ENCODE peak calls at places on chromosome 15, in seven cellular contexts. One of them, this sample, is unnamed. For H3K9me3 and H3K36me3, the result is how much of the 10 kb centered on the place peaks cover.

GRCh38 chr15:66772967-66773873 is 71.2 kb downstream of the SMAD6 start:
- DNase-seq in tibial artery: no peak
- DNase-seq in PC-9: no peak
- DNase-seq in adrenal gland: no peak
- DNase-seq in ovary: no peak
- DNase-seq in aorta: peak
- DNase-seq in IMR-90: no peak
- DNase-seq in this sample: no peak

GRCh38 chr15:50675524-50676144 is 11.0 kb downstream of the TRPM7 start:
- DNase-seq in IMR-90: peak
- DNase-seq in aorta: no peak
- DNase-seq in adrenal gland: no peak
- DNase-seq in tibial artery: no peak
- DNase-seq in ovary: no peak
- DNase-seq in PC-9: no peak
- DNase-seq in this sample: no peak

GRCh38 chr15:60735559-60736047 is 256.7 kb upstream of the ICE2 start:
- DNase-seq in IMR-90: no peak
- DNase-seq in PC-9: no peak
- DNase-seq in tibial artery: no peak
- DNase-seq in ovary: no peak
- DNase-seq in adrenal gland: no peak
- DNase-seq in aorta: no peak
- DNase-seq in this sample: no peak

GRCh38 chr15:99087405-99087943 is 17.4 kb upstream of the SYNM start:
- DNase-seq in ovary: no peak
- DNase-seq in adrenal gland: no peak
- DNase-seq in IMR-90: no peak
- DNase-seq in PC-9: no peak
- DNase-seq in aorta: no peak
- DNase-seq in tibial artery: no peak
- DNase-seq in this sample: no peak

GRCh38 chr15:61621146-61621545 is 392.0 kb upstream of the RORA start:
- DNase-seq in PC-9: peak
- DNase-seq in tibial artery: no peak
- DNase-seq in IMR-90: no peak
- DNase-seq in adrenal gland: peak
- DNase-seq in ovary: no peak
- DNase-seq in aorta: no peak
- DNase-seq in this sample: peak

GRCh38 chr15:52262364-52262763 is 33.2 kb downstream of the MYO5C start:
- DNase-seq in tibial artery: no peak
- DNase-seq in aorta: no peak
- DNase-seq in adrenal gland: no peak
- DNase-seq in PC-9: no peak
- DNase-seq in ovary: no peak
- DNase-seq in IMR-90: no peak
- DNase-seq in this sample: no peak

GRCh38 chr15:77282333-77282732 is 137.6 kb downstream of the PEAK1 start:
- DNase-seq in IMR-90: peak
- DNase-seq in aorta: no peak
- DNase-seq in adrenal gland: peak
- DNase-seq in tibial artery: peak
- DNase-seq in ovary: no peak
- DNase-seq in PC-9: no peak
- DNase-seq in this sample: peak

GRCh38 chr15:90101130-90101968 is 919 bp downstream of the IDH2 start:
- DNase-seq in PC-9: no peak
- DNase-seq in ovary: peak
- DNase-seq in tibial artery: peak
- DNase-seq in adrenal gland: peak
- DNase-seq in aorta: peak
- DNase-seq in IMR-90: no peak
- DNase-seq in this sample: peak

GRCh38 chr15:65304393-65305143 is at the start of gene RNU5B-1:
- DNase-seq in IMR-90: peak
- DNase-seq in tibial artery: peak
- DNase-seq in ovary: peak
- DNase-seq in aorta: peak
- DNase-seq in adrenal gland: peak
- DNase-seq in PC-9: peak
- DNase-seq in this sample: peak

GRCh38 chr15:74593122-74593521 is 22.5 kb upstream of the CLK3 start:
- DNase-seq in aorta: peak
- DNase-seq in PC-9: no peak
- DNase-seq in adrenal gland: no peak
- DNase-seq in ovary: no peak
- DNase-seq in tibial artery: no peak
- DNase-seq in IMR-90: no peak
- DNase-seq in this sample: no peak

GRCh38 chr15:64460737-64461576 is 579 bp downstream of the ZNF609 start:
- DNase-seq in aorta: peak
- DNase-seq in IMR-90: peak
- DNase-seq in adrenal gland: peak
- DNase-seq in ovary: peak
- DNase-seq in PC-9: peak
- DNase-seq in tibial artery: peak
- DNase-seq in this sample: peak

GRCh38 chr15:67118808-67119207 is 53.4 kb downstream of the SMAD3 start:
- DNase-seq in PC-9: no peak
- DNase-seq in adrenal gland: no peak
- DNase-seq in ovary: no peak
- DNase-seq in aorta: peak
- DNase-seq in IMR-90: no peak
- DNase-seq in tibial artery: no peak
- DNase-seq in this sample: no peak

GRCh38 chr15:92449476-92449875 is 55.8 kb downstream of the ST8SIA2 start:
- DNase-seq in IMR-90: peak
- DNase-seq in ovary: no peak
- DNase-seq in tibial artery: no peak
- DNase-seq in aorta: no peak
- DNase-seq in adrenal gland: no peak
- DNase-seq in PC-9: no peak
- DNase-seq in this sample: no peak

GRCh38 chr15:75062706-75063105 is 39.3 kb downstream of the PPCDC start:
- DNase-seq in IMR-90: no peak
- DNase-seq in PC-9: no peak
- DNase-seq in adrenal gland: no peak
- DNase-seq in ovary: no peak
- DNase-seq in tibial artery: no peak
- DNase-seq in aorta: no peak
- DNase-seq in this sample: no peak

GRCh38 chr15:38972831-38973230 is 408.2 kb upstream of the RASGRP1 start:
- DNase-seq in IMR-90: no peak
- DNase-seq in aorta: no peak
- DNase-seq in tibial artery: no peak
- DNase-seq in ovary: no peak
- DNase-seq in adrenal gland: no peak
- DNase-seq in PC-9: no peak
- DNase-seq in this sample: no peak

GRCh38 chr15:50126072-50126471 is 7.0 kb upstream of the ATP8B4 start:
- DNase-seq in aorta: no peak
- DNase-seq in adrenal gland: no peak
- DNase-seq in ovary: no peak
- DNase-seq in PC-9: no peak
- DNase-seq in IMR-90: no peak
- DNase-seq in tibial artery: no peak
- DNase-seq in this sample: no peak

GRCh38 chr15:86001200-86001599 is 78.5 kb upstream of the AGBL1 start:
- DNase-seq in IMR-90: no peak
- DNase-seq in PC-9: no peak
- DNase-seq in adrenal gland: no peak
- DNase-seq in tibial artery: no peak
- DNase-seq in ovary: no peak
- DNase-seq in aorta: no peak
- DNase-seq in this sample: no peak

GRCh38 chr15:99844150-99844549 is 110.9 kb upstream of the LYSMD4 start:
- DNase-seq in adrenal gland: no peak
- DNase-seq in tibial artery: no peak
- DNase-seq in ovary: no peak
- DNase-seq in aorta: no peak
- DNase-seq in PC-9: no peak
- DNase-seq in IMR-90: no peak
- DNase-seq in this sample: no peak

GRCh38 chr15:40930430-40931299 is 1.5 kb downstream of the DLL4 start:
- DNase-seq in aorta: peak
- DNase-seq in ovary: peak
- DNase-seq in PC-9: no peak
- DNase-seq in adrenal gland: peak
- DNase-seq in IMR-90: peak
- DNase-seq in tibial artery: no peak
- DNase-seq in this sample: no peak

GRCh38 chr15:51757463-51757862 is 6.1 kb downstream of the TMOD2 start:
- DNase-seq in tibial artery: no peak
- DNase-seq in IMR-90: no peak
- DNase-seq in aorta: no peak
- DNase-seq in PC-9: no peak
- DNase-seq in ovary: no peak
- DNase-seq in adrenal gland: no peak
- DNase-seq in this sample: no peak

GRCh38 chr15:93239993-93240392 is 151.0 kb upstream of the RGMA start:
- DNase-seq in aorta: no peak
- DNase-seq in PC-9: no peak
- DNase-seq in ovary: no peak
- DNase-seq in tibial artery: no peak
- DNase-seq in adrenal gland: no peak
- DNase-seq in IMR-90: no peak
- DNase-seq in this sample: no peak

GRCh38 chr15:31275331-31276262 is 51.0 kb upstream of the KLF13 start:
- DNase-seq in PC-9: no peak
- DNase-seq in tibial artery: no peak
- DNase-seq in aorta: no peak
- DNase-seq in ovary: no peak
- DNase-seq in IMR-90: no peak
- DNase-seq in adrenal gland: peak
- DNase-seq in this sample: no peak

GRCh38 chr15:93200448-93201226 is 111.6 kb upstream of the RGMA start:
- DNase-seq in ovary: no peak
- DNase-seq in adrenal gland: no peak
- DNase-seq in PC-9: no peak
- DNase-seq in aorta: no peak
- DNase-seq in tibial artery: no peak
- DNase-seq in IMR-90: no peak
- DNase-seq in this sample: no peak

DNA sequence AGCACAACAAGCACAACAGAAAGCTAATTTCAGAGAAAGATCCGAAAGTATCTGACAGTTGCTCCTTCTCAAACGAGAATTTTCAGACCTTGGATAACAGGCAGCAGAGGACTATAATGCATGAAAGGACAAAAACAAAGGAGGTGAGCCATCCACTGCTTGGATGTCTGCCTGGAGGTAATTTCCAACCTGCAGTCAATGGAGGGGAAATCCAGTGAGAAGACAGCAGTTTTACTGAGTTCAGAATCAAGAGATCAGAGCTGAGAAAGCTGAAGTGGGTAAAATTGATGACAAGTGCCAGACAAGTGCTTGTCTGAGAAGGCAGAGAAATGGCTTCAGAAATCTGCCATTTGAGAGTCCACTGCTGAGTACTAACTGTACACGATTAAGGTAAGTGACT is 22.1 kb downstream of the UBE3A start:
- DNase-seq in IMR-90: peak
- DNase-seq in PC-9: peak
- DNase-seq in aorta: no peak
- DNase-seq in ovary: no peak
- DNase-seq in tibial artery: no peak
- DNase-seq in adrenal gland: no peak
- DNase-seq in this sample: no peak
- H3K9me3 ChIP-seq in IMR-90: under half
- H3K9me3 ChIP-seq in PC-9: under half
- H3K9me3 ChIP-seq in aorta: under half
- H3K9me3 ChIP-seq in ovary: under half
- H3K9me3 ChIP-seq in tibial artery: under half
- H3K9me3 ChIP-seq in adrenal gland: under half
- H3K9me3 ChIP-seq in this sample: under half

DNA sequence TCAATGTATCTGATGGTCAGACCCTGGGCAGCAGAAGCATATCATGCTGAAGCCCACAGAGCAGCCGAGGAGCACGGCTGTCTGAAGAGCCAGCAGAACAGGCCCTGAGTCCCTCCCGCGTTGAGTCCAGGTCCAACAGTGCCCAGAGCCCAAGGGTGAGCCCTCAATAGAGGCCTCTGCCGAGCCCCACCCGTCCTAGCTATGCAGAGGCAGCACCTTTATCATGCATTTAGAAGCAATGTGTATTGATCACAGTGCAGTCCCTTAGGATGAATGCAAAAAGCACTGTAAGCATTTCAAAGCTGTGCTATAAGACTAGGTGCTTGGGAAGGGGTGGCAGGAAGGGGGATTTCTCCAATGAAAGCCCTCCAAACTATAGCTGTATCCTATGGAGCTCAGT is 208.5 kb downstream of the GABRB3 start:
- DNase-seq in aorta: no peak
- DNase-seq in PC-9: no peak
- DNase-seq in IMR-90: no peak
- DNase-seq in adrenal gland: no peak
- DNase-seq in tibial artery: no peak
- DNase-seq in ovary: no peak
- DNase-seq in this sample: no peak
- H3K4me3 ChIP-seq in aorta: no peak
- H3K4me3 ChIP-seq in PC-9: no peak
- H3K4me3 ChIP-seq in IMR-90: no peak
- H3K4me3 ChIP-seq in adrenal gland: no peak
- H3K4me3 ChIP-seq in tibial artery: no peak
- H3K4me3 ChIP-seq in ovary: no peak
- H3K4me3 ChIP-seq in this sample: no peak

GRCh38 chr15:70056091-70056680 is 41.5 kb downstream of the TLE3 start:
- DNase-seq in ovary: peak
- DNase-seq in tibial artery: no peak
- DNase-seq in PC-9: no peak
- DNase-seq in IMR-90: no peak
- DNase-seq in adrenal gland: no peak
- DNase-seq in aorta: peak
- DNase-seq in this sample: no peak
- H3K36me3 ChIP-seq in ovary: under half
- H3K36me3 ChIP-seq in tibial artery: half or more
- H3K36me3 ChIP-seq in PC-9: under half
- H3K36me3 ChIP-seq in IMR-90: half or more
- H3K36me3 ChIP-seq in adrenal gland: half or more
- H3K36me3 ChIP-seq in aorta: under half
- H3K36me3 ChIP-seq in this sample: half or more

DNA sequence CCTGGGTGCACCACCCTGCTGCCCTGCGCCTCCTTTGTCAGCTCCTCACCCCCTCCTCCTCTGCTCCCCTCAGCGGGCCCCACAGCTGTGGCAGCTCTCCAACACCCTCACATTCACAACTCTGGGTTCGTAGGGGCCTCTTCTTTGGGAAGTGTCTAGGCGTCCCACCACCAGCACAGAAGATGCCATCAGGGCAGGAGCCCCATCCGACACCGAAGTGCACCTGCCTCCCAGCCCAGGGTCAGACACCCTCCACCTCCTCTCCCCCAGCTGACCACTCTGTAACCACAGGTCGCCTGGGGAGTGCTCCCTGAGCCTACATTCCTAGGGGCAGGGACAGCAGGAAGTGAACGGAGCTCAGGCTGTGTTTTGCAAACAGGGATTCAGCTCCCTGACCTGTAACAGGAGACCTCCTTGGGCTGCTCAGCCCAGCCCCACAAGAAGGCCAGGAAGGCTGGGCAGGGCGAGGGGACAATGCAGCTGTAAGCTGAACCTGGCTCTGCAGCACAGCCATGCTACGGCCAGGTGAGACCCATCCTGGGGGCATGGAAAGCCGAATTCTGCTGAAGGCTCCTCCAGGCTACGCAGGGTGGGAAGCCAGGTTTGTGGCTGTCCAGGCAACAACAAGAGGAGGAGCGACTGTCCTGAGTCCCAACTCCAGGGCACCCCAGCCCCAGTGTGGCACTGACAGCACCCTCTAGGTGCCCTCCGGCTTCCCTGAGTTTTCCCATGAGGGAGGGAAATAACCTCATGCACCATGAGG is 269.0 kb downstream of the GOLGA6L6 start:
- DNase-seq in adrenal gland: no peak
- DNase-seq in PC-9: peak
- DNase-seq in ovary: no peak
- DNase-seq in aorta: no peak
- DNase-seq in IMR-90: no peak
- DNase-seq in tibial artery: no peak
- DNase-seq in this sample: no peak
- H3K9me3 ChIP-seq in adrenal gland: under half
- H3K9me3 ChIP-seq in PC-9: under half
- H3K9me3 ChIP-seq in ovary: under half
- H3K9me3 ChIP-seq in aorta: under half
- H3K9me3 ChIP-seq in IMR-90: half or more
- H3K9me3 ChIP-seq in tibial artery: under half
- H3K9me3 ChIP-seq in this sample: under half

This sample was measured in MG63.